ENCODE peak calls at places on chromosomes 5 and 9, in six cellular contexts. H, D, R, J, A and K are unnamed samples. For H3K4me1, the result is how much of the 10 kb centered on the place peaks cover.

GRCh38 chr9:101388507-101388993 is 3.7 kb upstream of the BAAT start:
- DNase-seq in R (no peak), A (no peak), H (no peak), J (no peak), D (no peak), K (no peak)

GRCh38 chr5:151881626-151882225 is 42.9 kb downstream of the GLRA1 start:
- DNase-seq in A (no peak), J (no peak), R (no peak), D (no peak), H (no peak), K (no peak)

GRCh38 chr5:9468070-9468388 is 77.8 kb downstream of the SEMA5A start:
- DNase-seq in R (peak), J (no peak), D (no peak), H (no peak), A (no peak), K (no peak)

GRCh38 chr5:34555699-34556513 is 100.2 kb upstream of the RAI14 start:
- DNase-seq in R (no peak), A (no peak), J (no peak), D (no peak), H (no peak), K (no peak)

GRCh38 chr9:98989036-98990000 is 45.6 kb downstream of the COL15A1 start:
- DNase-seq in A (peak), R (peak), J (peak), D (peak), H (peak), K (peak)

GRCh38 chr5:169249001-169249400 is 51.9 kb downstream of the SLIT3 start:
- DNase-seq in D (no peak), R (no peak), H (no peak), A (no peak), J (no peak), K (no peak)

GRCh38 chr9:7103382-7104170 is 345.8 kb downstream of the KDM4C start:
- DNase-seq in A (no peak), J (no peak), R (peak), H (no peak), D (no peak), K (no peak)

GRCh38 chr5:178380541-178381074 is 148.0 kb upstream of the PHYKPL start:
- DNase-seq in H (no peak), J (no peak), D (no peak), A (no peak), R (no peak), K (no peak)

GRCh38 chr5:104513194-104513602 is 950.6 kb upstream of the NUDT12 start:
- DNase-seq in J (no peak), A (peak), H (no peak), R (peak), D (no peak), K (no peak)

GRCh38 chr5:85452322-85453025 is 1067.8 kb upstream of the EDIL3 start:
- DNase-seq in J (no peak), R (no peak), A (no peak), D (no peak), H (no peak), K (no peak)

GRCh38 chr5:119396265-119396664 is 40.4 kb downstream of the TNFAIP8 start:
- DNase-seq in J (no peak), R (no peak), D (no peak), A (no peak), H (no peak), K (no peak)

GRCh38 chr5:78518365-78519197 is 130.0 kb downstream of the LHFPL2 start:
- DNase-seq in D (no peak), R (peak), J (no peak), A (no peak), H (no peak), K (peak)

GRCh38 chr9:92425578-92425977 is 1.3 kb upstream of the OMD start:
- DNase-seq in D (no peak), R (peak), A (no peak), H (no peak), J (no peak), K (no peak)

GRCh38 chr5:180862645-180863044 is 1.6 kb upstream of the ZFP62 start:
- DNase-seq in A (no peak), J (no peak), R (no peak), D (no peak), H (no peak), K (no peak)

GRCh38 chr9:13575558-13575957 is 296.1 kb upstream of the MPDZ start:
- DNase-seq in D (peak), A (no peak), J (no peak), R (peak), H (no peak), K (no peak)

GRCh38 chr5:54063817-54064216 is 246.6 kb downstream of the ARL15 start:
- DNase-seq in H (no peak), J (no peak), D (no peak), R (peak), A (no peak), K (no peak)

GRCh38 chr5:181199881-181200282 is 5.1 kb downstream of the TRIM7 start:
- DNase-seq in J (no peak), H (no peak), R (no peak), D (no peak), A (no peak), K (no peak)

GRCh38 chr9:107246259-107247254 is 36.5 kb upstream of the RAD23B start:
- DNase-seq in A (no peak), R (no peak), H (no peak), D (no peak), J (peak), K (no peak)

GRCh38 chr9:29966247-29966646 is 2393.0 kb upstream of the C9orf72 start:
- DNase-seq in H (no peak), R (no peak), A (no peak), D (no peak), J (no peak), K (no peak)

GRCh38 chr5:138686668-138687067 is 66.6 kb upstream of the CTNNA1 start:
- DNase-seq in D (no peak), A (no peak), J (no peak), R (peak), H (no peak), K (no peak)

GRCh38 chr5:14038341-14038959 is 94.0 kb upstream of the DNAH5 start:
- DNase-seq in D (no peak), A (peak), R (peak), H (no peak), J (no peak), K (no peak)

GRCh38 chr9:107228648-107229047 is 54.4 kb upstream of the RAD23B start:
- DNase-seq in H (no peak), R (no peak), A (no peak), J (no peak), D (no peak), K (no peak)

GRCh38 chr9:87478211-87478992 is 19.3 kb upstream of the DAPK1 start:
- DNase-seq in A (no peak), R (no peak), J (no peak), D (no peak), H (no peak), K (no peak)

GRCh38 chr5:172571413-172571812 is 69.7 kb upstream of the NEURL1B start:
- DNase-seq in D (no peak), R (no peak), A (no peak), H (no peak), J (no peak), K (no peak)

GRCh38 chr9:118836891-118837290 is 532.3 kb downstream of the BRINP1 start:
- DNase-seq in J (no peak), D (no peak), H (no peak), A (no peak), R (no peak), K (no peak)

GRCh38 chr9:98743329-98743728 is 34.6 kb upstream of the GABBR2 start:
- DNase-seq in D (no peak), H (no peak), A (no peak), J (no peak), R (no peak), K (no peak)

GRCh38 chr5:178145965-178146820 is 7.5 kb downstream of the NHP2 start:
- DNase-seq in D (peak), A (peak), H (no peak), J (peak), R (peak), K (peak)

GRCh38 chr5:157471709-157472108 is 11.7 kb downstream of the NIPAL4 start:
- DNase-seq in A (peak), R (peak), D (no peak), J (peak), H (no peak), K (no peak)
- TF ChIP-seq CTCF in A (peak), R (peak), D (peak), J (peak), H (peak), K (no peak)

DNA sequence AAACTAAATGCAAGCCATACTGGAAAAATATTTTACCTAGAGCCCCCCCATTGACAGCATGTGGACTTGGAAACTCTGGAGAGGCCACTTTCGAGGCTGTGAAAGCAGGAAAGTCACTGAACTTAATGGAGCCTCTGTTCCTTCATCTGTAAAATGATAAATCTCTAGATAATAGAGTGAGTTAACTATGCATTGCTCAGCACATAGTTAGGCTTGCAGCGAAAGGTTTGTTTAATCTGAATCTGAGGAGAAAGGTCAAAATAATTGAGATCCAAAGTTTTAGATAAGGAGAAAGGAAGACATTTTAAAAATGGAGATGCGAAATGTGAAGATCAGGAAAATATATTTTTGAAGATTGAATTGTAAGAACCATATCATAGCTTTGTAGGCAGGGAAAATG is 4.6 kb downstream of the PCSK5 start:
- DNase-seq in J (no peak), D (no peak), H (no peak), R (no peak), A (no peak), K (no peak)
- H3K4me3 ChIP-seq in J (no peak), D (no peak), H (no peak), R (no peak), A (no peak), K (no peak)

GRCh38 chr5:60494635-60495034 is 205.3 kb downstream of the DEPDC1B start:
- DNase-seq in A (no peak), R (no peak), D (no peak), J (peak), H (no peak), K (no peak)
- H3K4me1 ChIP-seq in A (under half), R (under half), D (under half), J (under half), H (under half), K (under half)

GRCh38 chr9:123769723-123770122 is 160.2 kb downstream of the DENND1A start:
- DNase-seq in J (no peak), D (no peak), R (no peak), H (no peak), A (no peak), K (no peak)
- TF ChIP-seq CTCF in J (no peak), D (no peak), R (no peak), H (no peak), A (no peak), K (no peak)

GRCh38 chr9:134605969-134606363 is 35.6 kb upstream of the COL5A1 start:
- DNase-seq in H (no peak), R (no peak), A (no peak), D (no peak), J (no peak), K (peak)
- H3K4me3 ChIP-seq in H (no peak), R (no peak), A (no peak), D (no peak), J (no peak), K (no peak)